ENCODE peak calls at places on chromosomes 5 and 9, in nine cellular contexts. E is transverse colon, B is aorta, V is brain microvascular endothelial cell, W is A549, M is tibial artery, P is tibial nerve, T is IMR-90, O is mammary epithelial cell. U is an unnamed sample.

GRCh38 chr9:34611251-34611810 is 566 bp downstream of the RPP25L start:
- DNase-seq in E (no peak), T (no peak), P (no peak), O (no peak), V (no peak), W (no peak), B (peak), M (no peak), U (no peak)

GRCh38 chr9:23842531-23843129 is 16.6 kb upstream of the ELAVL2 start:
- DNase-seq in P (no peak), T (no peak), W (no peak), O (no peak), B (no peak), V (no peak), E (no peak), M (no peak), U (no peak)

GRCh38 chr9:132121021-132121420 is 40.8 kb upstream of the NTNG2 start:
- DNase-seq in T (no peak), O (no peak), M (no peak), E (no peak), W (no peak), P (no peak), V (no peak), B (no peak), U (no peak)

GRCh38 chr5:104412649-104413240 is 850.2 kb upstream of the NUDT12 start:
- DNase-seq in V (peak), O (peak), B (no peak), E (no peak), P (no peak), T (peak), W (peak), M (no peak), U (no peak)

GRCh38 chr9:36721846-36722588 is 149.3 kb downstream of the MELK start:
- DNase-seq in E (peak), B (no peak), O (no peak), W (no peak), M (peak), P (no peak), T (no peak), V (no peak), U (no peak)

GRCh38 chr5:191036-191948 is at the start of gene LRRC14B:
- DNase-seq in W (no peak), T (no peak), M (no peak), P (no peak), B (peak), V (no peak), O (no peak), E (peak), U (no peak)

GRCh38 chr5:54180616-54181015 is 129.8 kb downstream of the ARL15 start:
- DNase-seq in V (peak), O (no peak), W (no peak), E (no peak), P (no peak), M (no peak), B (no peak), T (no peak), U (no peak)

GRCh38 chr5:88172847-88173758 is 95.5 kb downstream of the TMEM161B start:
- DNase-seq in T (peak), V (no peak), P (no peak), E (no peak), B (no peak), O (no peak), M (no peak), W (no peak), U (no peak)

GRCh38 chr5:122844916-122845252 is 529 bp upstream of the SNX24 start:
- DNase-seq in B (no peak), M (no peak), E (no peak), W (peak), P (no peak), O (no peak), T (peak), V (no peak), U (no peak)

GRCh38 chr9:77648458-77649108 is 461 bp upstream of the GNA14 start:
- DNase-seq in E (peak), T (no peak), O (peak), B (peak), P (no peak), M (peak), W (no peak), V (no peak), U (no peak)

GRCh38 chr5:53479656-53480473 is 564 bp upstream of the FST start:
- DNase-seq in T (peak), O (peak), W (peak), E (peak), V (peak), P (peak), B (peak), M (peak), U (peak)

GRCh38 chr5:94888674-94889073 is 270.2 kb downstream of the SLF1 start:
- DNase-seq in V (no peak), O (no peak), W (no peak), B (no peak), P (no peak), E (no peak), M (no peak), T (no peak), U (no peak)

GRCh38 chr5:80318212-80318611 is 1.6 kb upstream of the SPZ1 start:
- DNase-seq in W (no peak), P (peak), M (no peak), T (peak), B (no peak), O (no peak), E (no peak), V (peak), U (no peak)

GRCh38 chr5:392431-392988 is 50.5 kb upstream of the EXOC3 start:
- DNase-seq in T (peak), O (peak), E (no peak), B (peak), P (no peak), M (no peak), V (no peak), W (no peak), U (peak)

GRCh38 chr9:27436234-27436633 is 87.9 kb upstream of the IFNK start:
- DNase-seq in B (no peak), E (no peak), M (no peak), V (peak), P (no peak), W (no peak), T (no peak), O (no peak), U (no peak)

GRCh38 chr5:142869883-142870282 is 99.7 kb downstream of the ARHGAP26 start:
- DNase-seq in M (no peak), O (no peak), P (no peak), W (no peak), V (no peak), B (no peak), E (peak), T (peak), U (no peak)

GRCh38 chr9:131608469-131609115 is 63.3 kb downstream of the PRRT1B start:
- DNase-seq in O (peak), E (peak), M (peak), W (peak), T (peak), V (peak), P (peak), B (peak), U (no peak)

GRCh38 chr5:13783731-13784130 is 160.8 kb downstream of the DNAH5 start:
- DNase-seq in V (no peak), P (no peak), M (no peak), E (no peak), O (no peak), W (no peak), B (no peak), T (no peak), U (no peak)

GRCh38 chr9:122336189-122336588 is 34.6 kb upstream of the PTGS1 start:
- DNase-seq in P (no peak), O (no peak), M (no peak), B (no peak), E (no peak), T (no peak), V (no peak), W (no peak), U (no peak)

GRCh38 chr5:33781286-33781685 is 110.5 kb downstream of the ADAMTS12 start:
- DNase-seq in O (peak), B (no peak), M (no peak), V (peak), P (peak), W (no peak), T (peak), E (no peak), U (no peak)

GRCh38 chr9:108568093-108568492 is 287.7 kb downstream of the ACTL7B start:
- DNase-seq in W (no peak), M (no peak), E (no peak), T (no peak), P (no peak), V (no peak), B (no peak), O (no peak), U (no peak)

GRCh38 chr9:13140843-13141592 is 138.5 kb downstream of the MPDZ start:
- DNase-seq in T (peak), V (no peak), M (no peak), W (no peak), O (no peak), P (no peak), B (no peak), E (no peak), U (no peak)

GRCh38 chr9:29475471-29475870 is 1902.2 kb upstream of the C9orf72 start:
- DNase-seq in M (no peak), W (no peak), T (no peak), E (no peak), V (no peak), B (no peak), O (no peak), P (no peak), U (no peak)

GRCh38 chr9:96217358-96217755 is 84.6 kb downstream of the HSD17B3 start:
- DNase-seq in B (no peak), M (no peak), W (no peak), E (peak), P (no peak), O (no peak), V (peak), T (no peak), U (no peak)

GRCh38 chr5:163841-164240 is 27.5 kb upstream of the LRRC14B start:
- DNase-seq in P (no peak), V (no peak), O (no peak), W (no peak), T (no peak), B (peak), M (no peak), E (no peak), U (no peak)

GRCh38 chr9:78677326-78677725 is 380.4 kb downstream of the PSAT1 start:
- DNase-seq in V (no peak), W (no peak), E (no peak), M (no peak), O (no peak), B (no peak), T (peak), P (no peak), U (no peak)

GRCh38 chr5:168308976-168309598 is 17.6 kb downstream of the WWC1 start:
- DNase-seq in M (no peak), P (no peak), T (no peak), O (no peak), W (no peak), B (no peak), E (no peak), V (no peak), U (no peak)

GRCh38 chr5:75831561-75831960 is 114.3 kb upstream of the POC5 start:
- DNase-seq in B (no peak), E (no peak), M (no peak), P (no peak), V (no peak), T (no peak), W (no peak), O (no peak), U (no peak)

GRCh38 chr5:108093186-108093585 is 288.7 kb downstream of the FBXL17 start:
- DNase-seq in O (no peak), M (no peak), T (peak), W (peak), V (no peak), P (no peak), B (no peak), E (no peak), U (no peak)

GRCh38 chr9:109269839-109270238 is 51.0 kb downstream of the EPB41L4B start:
- DNase-seq in O (no peak), M (peak), E (no peak), W (no peak), T (no peak), P (no peak), V (no peak), B (no peak), U (no peak)

GRCh38 chr9:19186240-19186639 is 44.3 kb upstream of the DENND4C start:
- DNase-seq in W (no peak), O (peak), E (no peak), P (no peak), B (no peak), V (no peak), M (no peak), T (no peak), U (no peak)

GRCh38 chr9:114060711-114061110 is 17.4 kb downstream of the AMBP start:
- DNase-seq in P (no peak), W (no peak), O (no peak), M (no peak), B (no peak), T (no peak), V (no peak), E (no peak), U (no peak)

GRCh38 chr9:70093095-70093494 is 49.4 kb downstream of the MAMDC2 start:
- DNase-seq in E (no peak), V (no peak), O (no peak), T (no peak), B (no peak), M (no peak), P (no peak), W (no peak), U (no peak)

GRCh38 chr9:70094747-70095146 is 51.1 kb downstream of the MAMDC2 start:
- DNase-seq in O (no peak), W (no peak), B (no peak), P (no peak), V (no peak), M (no peak), E (no peak), T (no peak), U (no peak)

GRCh38 chr9:70093944-70094343 is 50.3 kb downstream of the MAMDC2 start:
- DNase-seq in V (no peak), T (no peak), B (no peak), O (peak), P (no peak), M (no peak), W (no peak), E (no peak), U (peak)

GRCh38 chr9:70091553-70091952 is 47.9 kb downstream of the MAMDC2 start:
- DNase-seq in W (no peak), M (no peak), V (no peak), P (no peak), B (no peak), E (no peak), T (no peak), O (no peak), U (no peak)

GRCh38 chr9:70091103-70091502 is 47.5 kb downstream of the MAMDC2 start:
- DNase-seq in V (no peak), B (no peak), O (no peak), T (no peak), P (no peak), W (no peak), E (no peak), M (no peak), U (no peak)
- H3K27ac ChIP-seq in V (no peak), B (no peak), O (no peak), T (no peak), P (no peak), W (no peak), E (peak), M (peak), U (no peak)

DNA sequence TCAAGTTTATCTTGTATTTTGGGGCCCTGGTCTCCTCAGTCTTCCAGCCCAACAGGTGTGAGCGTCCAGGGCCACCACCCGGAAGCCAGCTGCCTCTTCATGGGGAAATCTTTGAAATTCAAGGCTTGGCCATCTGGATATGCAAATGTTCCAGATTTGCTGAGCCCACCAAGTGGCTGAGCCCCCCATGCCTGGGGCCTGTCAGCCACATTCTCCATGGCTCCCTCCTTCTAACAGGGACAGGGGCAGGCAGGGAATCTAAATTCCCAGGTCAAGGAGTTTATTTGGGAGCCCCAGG is 14.2 kb upstream of the CXXC5 start:
- DNase-seq in B (no peak), P (no peak), E (no peak), T (no peak), W (no peak), M (no peak), V (no peak), O (no peak), U (no peak)
- H3K27ac ChIP-seq in B (no peak), P (peak), E (no peak), T (no peak), W (no peak), M (no peak), V (no peak), O (no peak), U (no peak)

GRCh38 chr5:172840778-172841154 is 6.7 kb downstream of the ERGIC1 start:
- DNase-seq in B (no peak), V (no peak), M (no peak), P (no peak), T (no peak), E (no peak), O (no peak), W (no peak), U (no peak)
- H3K27ac ChIP-seq in B (no peak), V (no peak), M (peak), P (peak), T (no peak), E (peak), O (no peak), W (no peak), U (no peak)

GRCh38 chr5:82405618-82406199 is 127.6 kb upstream of the RPS23 start:
- DNase-seq in P (no peak), O (peak), V (peak), B (no peak), M (no peak), T (peak), E (no peak), W (no peak), U (no peak)
- H3K27ac ChIP-seq in P (peak), O (peak), V (peak), B (peak), M (peak), T (peak), E (no peak), W (no peak), U (no peak)